ENCODE peak calls at places on chromosomes 5 and 9, in ten cellular contexts. One of them, this sample, is unnamed.

GRCh38 chr5:143708672-143709071 is 103.3 kb upstream of the HMHB1 start:
- DNase-seq in AG08395: no peak
- DNase-seq in pancreas: no peak
- DNase-seq in germinal center: no peak
- DNase-seq in tibial nerve: no peak
- DNase-seq in T-helper 1 cell: peak; percentile 71
- DNase-seq in mesothelial cell of epicardium: no peak
- DNase-seq in lower leg skin: no peak
- DNase-seq in neuronal stem cell: no peak
- DNase-seq in COR-L47: no peak
- DNase-seq in this sample: no peak

GRCh38 chr9:119071636-119072035 is 297.6 kb downstream of the BRINP1 start:
- DNase-seq in AG08395: no peak
- DNase-seq in pancreas: no peak
- DNase-seq in germinal center: no peak
- DNase-seq in tibial nerve: no peak
- DNase-seq in T-helper 1 cell: no peak
- DNase-seq in mesothelial cell of epicardium: no peak
- DNase-seq in lower leg skin: no peak
- DNase-seq in neuronal stem cell: no peak
- DNase-seq in COR-L47: peak; percentile 49
- DNase-seq in this sample: no peak

GRCh38 chr9:4489919-4490704 is at the start of gene SLC1A1:
- DNase-seq in AG08395: peak; percentile 68
- DNase-seq in pancreas: peak; percentile 88
- DNase-seq in germinal center: peak; percentile 78
- DNase-seq in tibial nerve: peak; percentile 53
- DNase-seq in T-helper 1 cell: peak; percentile 17
- DNase-seq in mesothelial cell of epicardium: peak; percentile 30
- DNase-seq in lower leg skin: peak; percentile 37
- DNase-seq in neuronal stem cell: peak; percentile 52
- DNase-seq in COR-L47: peak; percentile 11
- DNase-seq in this sample: peak; percentile 91

GRCh38 chr5:171484460-171484899 is 65.0 kb downstream of the FGF18 start:
- DNase-seq in AG08395: peak; percentile 61
- DNase-seq in pancreas: no peak
- DNase-seq in germinal center: peak; percentile 66
- DNase-seq in tibial nerve: no peak
- DNase-seq in T-helper 1 cell: peak; percentile 11
- DNase-seq in mesothelial cell of epicardium: no peak
- DNase-seq in lower leg skin: no peak
- DNase-seq in neuronal stem cell: no peak
- DNase-seq in COR-L47: no peak
- DNase-seq in this sample: no peak

GRCh38 chr9:27247756-27248155 is 49.2 kb downstream of the EQTN start:
- DNase-seq in AG08395: peak; percentile 63
- DNase-seq in pancreas: no peak
- DNase-seq in germinal center: peak; percentile 31
- DNase-seq in tibial nerve: no peak
- DNase-seq in T-helper 1 cell: no peak
- DNase-seq in mesothelial cell of epicardium: no peak
- DNase-seq in lower leg skin: peak; percentile 23
- DNase-seq in neuronal stem cell: peak; percentile 9
- DNase-seq in COR-L47: peak; percentile 9
- DNase-seq in this sample: no peak

GRCh38 chr5:33088176-33088575 is 352.6 kb upstream of the TARS1 start:
- DNase-seq in AG08395: peak; percentile 24
- DNase-seq in pancreas: no peak
- DNase-seq in germinal center: no peak
- DNase-seq in tibial nerve: no peak
- DNase-seq in T-helper 1 cell: no peak
- DNase-seq in mesothelial cell of epicardium: no peak
- DNase-seq in lower leg skin: no peak
- DNase-seq in neuronal stem cell: no peak
- DNase-seq in COR-L47: no peak
- DNase-seq in this sample: no peak

GRCh38 chr5:147887026-147887627 is 8.6 kb downstream of the SCGB3A2 start:
- DNase-seq in AG08395: no peak
- DNase-seq in pancreas: no peak
- DNase-seq in germinal center: no peak
- DNase-seq in tibial nerve: no peak
- DNase-seq in T-helper 1 cell: no peak
- DNase-seq in mesothelial cell of epicardium: no peak
- DNase-seq in lower leg skin: no peak
- DNase-seq in neuronal stem cell: no peak
- DNase-seq in COR-L47: peak; percentile 37
- DNase-seq in this sample: no peak

GRCh38 chr5:1356873-1357787 is 12.2 kb upstream of the CLPTM1L start:
- DNase-seq in AG08395: no peak
- DNase-seq in pancreas: no peak
- DNase-seq in germinal center: no peak
- DNase-seq in tibial nerve: no peak
- DNase-seq in T-helper 1 cell: no peak
- DNase-seq in mesothelial cell of epicardium: no peak
- DNase-seq in lower leg skin: no peak
- DNase-seq in neuronal stem cell: no peak
- DNase-seq in COR-L47: no peak
- DNase-seq in this sample: no peak

GRCh38 chr9:115058684-115059315 is 59.2 kb downstream of the TNC start:
- DNase-seq in AG08395: peak; percentile 86
- DNase-seq in pancreas: no peak
- DNase-seq in germinal center: no peak
- DNase-seq in tibial nerve: no peak
- DNase-seq in T-helper 1 cell: no peak
- DNase-seq in mesothelial cell of epicardium: no peak
- DNase-seq in lower leg skin: no peak
- DNase-seq in neuronal stem cell: no peak
- DNase-seq in COR-L47: no peak
- DNase-seq in this sample: no peak

GRCh38 chr9:4583001-4583400 is 79.1 kb upstream of the PLPP6 start:
- DNase-seq in AG08395: no peak
- DNase-seq in pancreas: no peak
- DNase-seq in germinal center: no peak
- DNase-seq in tibial nerve: no peak
- DNase-seq in T-helper 1 cell: no peak
- DNase-seq in mesothelial cell of epicardium: no peak
- DNase-seq in lower leg skin: no peak
- DNase-seq in neuronal stem cell: no peak
- DNase-seq in COR-L47: no peak
- DNase-seq in this sample: no peak

GRCh38 chr5:58582004-58582403 is 871 bp upstream of the RAB3C start:
- DNase-seq in AG08395: no peak
- DNase-seq in pancreas: peak; percentile 78
- DNase-seq in germinal center: no peak
- DNase-seq in tibial nerve: no peak
- DNase-seq in T-helper 1 cell: no peak
- DNase-seq in mesothelial cell of epicardium: no peak
- DNase-seq in lower leg skin: no peak
- DNase-seq in neuronal stem cell: peak; percentile 30
- DNase-seq in COR-L47: peak; percentile 67
- DNase-seq in this sample: no peak

GRCh38 chr9:114989600-114990410 is 59.4 kb upstream of the TNFSF8 start:
- DNase-seq in AG08395: no peak
- DNase-seq in pancreas: no peak
- DNase-seq in germinal center: no peak
- DNase-seq in tibial nerve: no peak
- DNase-seq in T-helper 1 cell: peak; percentile 78
- DNase-seq in mesothelial cell of epicardium: no peak
- DNase-seq in lower leg skin: no peak
- DNase-seq in neuronal stem cell: no peak
- DNase-seq in COR-L47: no peak
- DNase-seq in this sample: no peak

GRCh38 chr9:127566351-127567001 is 45.6 kb upstream of the STXBP1 start:
- DNase-seq in AG08395: no peak
- DNase-seq in pancreas: no peak
- DNase-seq in germinal center: no peak
- DNase-seq in tibial nerve: no peak
- DNase-seq in T-helper 1 cell: no peak
- DNase-seq in mesothelial cell of epicardium: no peak
- DNase-seq in lower leg skin: no peak
- DNase-seq in neuronal stem cell: no peak
- DNase-seq in COR-L47: no peak
- DNase-seq in this sample: peak; percentile 66

GRCh38 chr5:68533571-68534051 is 318.1 kb downstream of the PIK3R1 start:
- DNase-seq in AG08395: peak; percentile 3
- DNase-seq in pancreas: no peak
- DNase-seq in germinal center: no peak
- DNase-seq in tibial nerve: no peak
- DNase-seq in T-helper 1 cell: no peak
- DNase-seq in mesothelial cell of epicardium: no peak
- DNase-seq in lower leg skin: no peak
- DNase-seq in neuronal stem cell: no peak
- DNase-seq in COR-L47: peak; percentile 91
- DNase-seq in this sample: no peak

GRCh38 chr5:16902846-16903245 is 33.2 kb downstream of the MYO10 start:
- DNase-seq in AG08395: peak; percentile 93
- DNase-seq in pancreas: no peak
- DNase-seq in germinal center: no peak
- DNase-seq in tibial nerve: no peak
- DNase-seq in T-helper 1 cell: no peak
- DNase-seq in mesothelial cell of epicardium: no peak
- DNase-seq in lower leg skin: no peak
- DNase-seq in neuronal stem cell: no peak
- DNase-seq in COR-L47: no peak
- DNase-seq in this sample: no peak

GRCh38 chr5:142301487-142302035 is 23.3 kb downstream of the SPRY4 start:
- DNase-seq in AG08395: no peak
- DNase-seq in pancreas: no peak
- DNase-seq in germinal center: no peak
- DNase-seq in tibial nerve: no peak
- DNase-seq in T-helper 1 cell: no peak
- DNase-seq in mesothelial cell of epicardium: no peak
- DNase-seq in lower leg skin: no peak
- DNase-seq in neuronal stem cell: no peak
- DNase-seq in COR-L47: no peak
- DNase-seq in this sample: no peak

GRCh38 chr9:70519912-70520724 is 105.7 kb upstream of the KLF9 start:
- DNase-seq in AG08395: no peak
- DNase-seq in pancreas: no peak
- DNase-seq in germinal center: no peak
- DNase-seq in tibial nerve: no peak
- DNase-seq in T-helper 1 cell: peak; percentile 80
- DNase-seq in mesothelial cell of epicardium: no peak
- DNase-seq in lower leg skin: no peak
- DNase-seq in neuronal stem cell: no peak
- DNase-seq in COR-L47: no peak
- DNase-seq in this sample: no peak

GRCh38 chr5:66848749-66849641 is 252.8 kb downstream of the MAST4 start:
- DNase-seq in AG08395: no peak
- DNase-seq in pancreas: no peak
- DNase-seq in germinal center: no peak
- DNase-seq in tibial nerve: no peak
- DNase-seq in T-helper 1 cell: no peak
- DNase-seq in mesothelial cell of epicardium: no peak
- DNase-seq in lower leg skin: no peak
- DNase-seq in neuronal stem cell: no peak
- DNase-seq in COR-L47: no peak
- DNase-seq in this sample: no peak

GRCh38 chr9:14343236-14343947 is 29.5 kb upstream of the NFIB start:
- DNase-seq in AG08395: no peak
- DNase-seq in pancreas: no peak
- DNase-seq in germinal center: no peak
- DNase-seq in tibial nerve: no peak
- DNase-seq in T-helper 1 cell: no peak
- DNase-seq in mesothelial cell of epicardium: no peak
- DNase-seq in lower leg skin: no peak
- DNase-seq in neuronal stem cell: no peak
- DNase-seq in COR-L47: peak; percentile 32
- DNase-seq in this sample: no peak